ENCODE peak calls at places on chromosome 12, in ten cellular contexts. One of them, this sample, is unnamed.

GRCh38 chr12:40375076-40375475 is 150.3 kb downstream of the LRRK2 start:
- DNase-seq in adrenal gland: no peak
- DNase-seq in naive thymus-derived CD4-positive, alpha-beta T cell: no peak
- DNase-seq in adipocyte: no peak
- DNase-seq in fibroblast of lung: no peak
- DNase-seq in CD8-positive, alpha-beta memory T cell: no peak
- DNase-seq in stimulated activated CD8-positive, alpha-beta memory T cell treated with anti-CD3 and anti-CD28 coated beads, Interleukin-12 subunit alpha, Interleukin-12 subunit beta, amount 100 ng/mL, for 4 hours: no peak
- DNase-seq in GM10248: no peak
- DNase-seq in vagina: no peak
- DNase-seq in NCI-H1092: no peak
- DNase-seq in this sample: no peak

GRCh38 chr12:127548123-127548553 is 718.8 kb upstream of the TMEM132C start:
- DNase-seq in adrenal gland: no peak
- DNase-seq in naive thymus-derived CD4-positive, alpha-beta T cell: no peak
- DNase-seq in adipocyte: peak
- DNase-seq in fibroblast of lung: peak
- DNase-seq in CD8-positive, alpha-beta memory T cell: no peak
- DNase-seq in stimulated activated CD8-positive, alpha-beta memory T cell treated with anti-CD3 and anti-CD28 coated beads, Interleukin-12 subunit alpha, Interleukin-12 subunit beta, amount 100 ng/mL, for 4 hours: no peak
- DNase-seq in GM10248: no peak
- DNase-seq in vagina: no peak
- DNase-seq in NCI-H1092: peak
- DNase-seq in this sample: peak

GRCh38 chr12:106417926-106418910 is 60.7 kb downstream of the POLR3B start:
- DNase-seq in adrenal gland: peak
- DNase-seq in naive thymus-derived CD4-positive, alpha-beta T cell: no peak
- DNase-seq in adipocyte: peak
- DNase-seq in fibroblast of lung: peak
- DNase-seq in CD8-positive, alpha-beta memory T cell: no peak
- DNase-seq in stimulated activated CD8-positive, alpha-beta memory T cell treated with anti-CD3 and anti-CD28 coated beads, Interleukin-12 subunit alpha, Interleukin-12 subunit beta, amount 100 ng/mL, for 4 hours: no peak
- DNase-seq in GM10248: no peak
- DNase-seq in vagina: no peak
- DNase-seq in NCI-H1092: no peak
- DNase-seq in this sample: peak

GRCh38 chr12:81095470-81096232 is 17.8 kb downstream of the ACSS3 start:
- DNase-seq in adrenal gland: no peak
- DNase-seq in naive thymus-derived CD4-positive, alpha-beta T cell: no peak
- DNase-seq in adipocyte: peak
- DNase-seq in fibroblast of lung: peak
- DNase-seq in CD8-positive, alpha-beta memory T cell: no peak
- DNase-seq in stimulated activated CD8-positive, alpha-beta memory T cell treated with anti-CD3 and anti-CD28 coated beads, Interleukin-12 subunit alpha, Interleukin-12 subunit beta, amount 100 ng/mL, for 4 hours: no peak
- DNase-seq in GM10248: no peak
- DNase-seq in vagina: no peak
- DNase-seq in NCI-H1092: no peak
- DNase-seq in this sample: peak

GRCh38 chr12:31370645-31371620 is 45.0 kb upstream of the SINHCAF start:
- DNase-seq in adrenal gland: no peak
- DNase-seq in naive thymus-derived CD4-positive, alpha-beta T cell: no peak
- DNase-seq in adipocyte: no peak
- DNase-seq in fibroblast of lung: no peak
- DNase-seq in CD8-positive, alpha-beta memory T cell: no peak
- DNase-seq in stimulated activated CD8-positive, alpha-beta memory T cell treated with anti-CD3 and anti-CD28 coated beads, Interleukin-12 subunit alpha, Interleukin-12 subunit beta, amount 100 ng/mL, for 4 hours: no peak
- DNase-seq in GM10248: no peak
- DNase-seq in vagina: no peak
- DNase-seq in NCI-H1092: no peak
- DNase-seq in this sample: no peak

GRCh38 chr12:43826681-43827458 is 9.0 kb upstream of the TMEM117 start:
- DNase-seq in adrenal gland: no peak
- DNase-seq in naive thymus-derived CD4-positive, alpha-beta T cell: no peak
- DNase-seq in adipocyte: peak
- DNase-seq in fibroblast of lung: peak
- DNase-seq in CD8-positive, alpha-beta memory T cell: no peak
- DNase-seq in stimulated activated CD8-positive, alpha-beta memory T cell treated with anti-CD3 and anti-CD28 coated beads, Interleukin-12 subunit alpha, Interleukin-12 subunit beta, amount 100 ng/mL, for 4 hours: no peak
- DNase-seq in GM10248: no peak
- DNase-seq in vagina: no peak
- DNase-seq in NCI-H1092: no peak
- DNase-seq in this sample: no peak

GRCh38 chr12:53023-53734 is 13.4 kb upstream of the IQSEC3 start:
- DNase-seq in adrenal gland: no peak
- DNase-seq in naive thymus-derived CD4-positive, alpha-beta T cell: no peak
- DNase-seq in adipocyte: no peak
- DNase-seq in fibroblast of lung: peak
- DNase-seq in CD8-positive, alpha-beta memory T cell: no peak
- DNase-seq in stimulated activated CD8-positive, alpha-beta memory T cell treated with anti-CD3 and anti-CD28 coated beads, Interleukin-12 subunit alpha, Interleukin-12 subunit beta, amount 100 ng/mL, for 4 hours: no peak
- DNase-seq in GM10248: no peak
- DNase-seq in vagina: no peak
- DNase-seq in NCI-H1092: no peak
- DNase-seq in this sample: peak

GRCh38 chr12:22729898-22730443 is 105.0 kb downstream of the ETNK1 start:
- DNase-seq in adrenal gland: no peak
- DNase-seq in naive thymus-derived CD4-positive, alpha-beta T cell: no peak
- DNase-seq in adipocyte: peak
- DNase-seq in fibroblast of lung: peak
- DNase-seq in CD8-positive, alpha-beta memory T cell: no peak
- DNase-seq in stimulated activated CD8-positive, alpha-beta memory T cell treated with anti-CD3 and anti-CD28 coated beads, Interleukin-12 subunit alpha, Interleukin-12 subunit beta, amount 100 ng/mL, for 4 hours: no peak
- DNase-seq in GM10248: no peak
- DNase-seq in vagina: no peak
- DNase-seq in NCI-H1092: no peak
- DNase-seq in this sample: peak

GRCh38 chr12:118922405-118922804 is 58.9 kb upstream of the SRRM4 start:
- DNase-seq in adrenal gland: no peak
- DNase-seq in naive thymus-derived CD4-positive, alpha-beta T cell: no peak
- DNase-seq in adipocyte: no peak
- DNase-seq in fibroblast of lung: no peak
- DNase-seq in CD8-positive, alpha-beta memory T cell: no peak
- DNase-seq in stimulated activated CD8-positive, alpha-beta memory T cell treated with anti-CD3 and anti-CD28 coated beads, Interleukin-12 subunit alpha, Interleukin-12 subunit beta, amount 100 ng/mL, for 4 hours: no peak
- DNase-seq in GM10248: no peak
- DNase-seq in vagina: no peak
- DNase-seq in NCI-H1092: no peak
- DNase-seq in this sample: no peak